ENCODE peak calls at places on chromosomes 6 and 20, in seven cellular contexts. W, H, P, A, F, D and I are unnamed samples.

GRCh38 chr20:32140603-32141002 is 31.1 kb downstream of the TM9SF4 start:
- DNase-seq in D (no peak), P (peak; percentile 45), H (no peak), F (no peak), W (no peak), A (no peak), I (no peak)

GRCh38 chr6:133012774-133013173 is 198.4 kb downstream of the RPS12 start:
- DNase-seq in P (no peak), W (no peak), H (no peak), A (no peak), D (no peak), F (no peak), I (no peak)

GRCh38 chr6:3305216-3305565 is 46.4 kb downstream of the PSMG4 start:
- DNase-seq in P (peak; percentile 15), F (no peak), A (peak; percentile 27), D (no peak), W (no peak), H (no peak), I (no peak)

GRCh38 chr6:33621396-33622388 is 570 bp downstream of the ITPR3 start:
- DNase-seq in A (no peak), H (peak; percentile 39), F (peak; percentile 34), P (no peak), W (no peak), D (peak; percentile 69), I (peak; percentile 61)

GRCh38 chr20:24117386-24117785 is 128.8 kb upstream of the GGTLC1 start:
- DNase-seq in H (no peak), D (no peak), P (no peak), A (no peak), W (no peak), F (no peak), I (no peak)

GRCh38 chr6:130187335-130188206 is 35.2 kb downstream of the SAMD3 start:
- DNase-seq in F (no peak), P (no peak), W (no peak), A (no peak), D (no peak), H (no peak), I (no peak)

GRCh38 chr6:133748628-133749027 is 140.3 kb upstream of the TCF21 start:
- DNase-seq in H (no peak), P (no peak), D (no peak), W (no peak), A (no peak), F (no peak), I (no peak)

GRCh38 chr20:19767070-19767469 is 9.0 kb downstream of the RIN2 start:
- DNase-seq in H (no peak), A (no peak), P (no peak), D (no peak), W (no peak), F (no peak), I (no peak)

GRCh38 chr6:3340358-3340798 is 81.6 kb downstream of the PSMG4 start:
- DNase-seq in W (no peak), P (no peak), D (no peak), A (no peak), F (no peak), H (no peak), I (no peak)

GRCh38 chr20:37162674-37163073 is 16.5 kb upstream of the RPN2 start:
- DNase-seq in H (no peak), A (no peak), P (no peak), F (no peak), W (no peak), D (no peak), I (no peak)
- H3K27ac ChIP-seq in H (no peak overlapping the region), A (no peak overlapping the region), P (no peak overlapping the region), F (no peak overlapping the region), W (no peak overlapping the region), D (no peak overlapping the region), I (no peak overlapping the region)

DNA sequence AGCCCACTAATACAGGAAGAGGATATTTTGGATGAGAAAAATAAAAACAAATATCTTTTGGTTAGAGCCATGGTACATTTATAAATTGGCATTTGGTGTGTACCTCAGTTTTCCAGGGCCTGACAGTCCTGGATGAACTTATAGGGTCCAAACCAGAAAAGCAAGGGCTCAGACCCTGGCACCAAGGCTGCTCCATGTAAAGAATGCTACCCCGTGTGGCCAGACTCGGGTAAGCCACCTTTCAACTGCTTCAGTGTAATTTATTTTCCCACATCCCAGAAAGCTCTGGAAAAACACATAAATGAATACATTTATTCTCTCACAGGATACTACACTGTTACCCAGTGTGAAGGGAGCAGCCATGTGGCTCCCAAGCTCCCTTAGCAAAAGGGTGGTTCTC is 13.9 kb downstream of the MRPL14 start:
- DNase-seq in W (no peak), P (no peak), A (no peak), D (no peak), F (no peak), H (no peak), I (no peak)
- TF ChIP-seq CTCF in W (peak; percentile 41), P (no peak), A (no peak), D (no peak), F (peak; percentile 48), H (no peak), I (no peak)

DNA sequence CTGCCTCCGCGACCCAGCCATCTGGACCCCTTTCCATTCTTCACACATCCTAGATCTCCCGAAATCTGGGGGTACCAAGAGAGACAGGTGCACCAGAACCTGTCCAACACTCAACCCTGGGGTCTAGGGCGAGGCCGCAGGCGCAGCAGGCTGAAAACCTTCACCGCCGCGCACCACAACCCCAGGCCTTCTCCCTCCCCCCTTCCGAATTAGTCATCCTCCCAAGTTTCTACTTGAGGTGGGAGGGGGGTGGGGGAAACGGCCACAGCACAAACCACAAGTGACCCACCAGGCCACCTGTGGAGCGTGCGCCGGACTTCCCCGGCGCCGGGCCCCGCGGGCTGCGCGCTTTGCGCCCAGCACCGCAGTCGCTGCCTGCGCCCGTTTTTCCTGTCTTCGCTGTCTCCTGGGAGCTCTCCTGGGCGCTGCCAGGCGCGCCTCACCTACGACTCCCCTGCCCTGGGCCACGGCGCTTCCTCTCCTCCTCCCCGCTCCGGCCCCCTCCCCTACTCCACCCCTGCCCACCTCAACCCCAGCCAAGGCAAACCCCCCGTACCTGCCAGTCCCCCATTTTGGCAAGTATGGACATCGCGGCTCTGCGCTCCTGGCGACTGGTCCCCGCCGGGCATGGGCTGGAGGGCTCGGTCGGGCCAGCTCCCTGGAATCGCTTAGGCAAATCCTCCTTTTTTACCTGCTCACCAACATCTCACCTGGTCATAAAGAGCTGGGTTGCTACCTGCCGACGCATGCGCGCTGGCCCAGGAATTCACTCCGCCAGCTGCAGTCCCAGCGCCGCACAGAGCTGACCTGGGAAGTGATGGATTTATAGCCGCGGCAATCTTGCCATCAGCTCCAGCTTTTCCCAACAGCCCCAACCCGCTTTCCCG is 4.2 kb upstream of the TFAP2A start:
- DNase-seq in F (no peak), A (peak; percentile 86), H (no peak), D (no peak), W (no peak), P (no peak), I (no peak)
- TF ChIP-seq POLR2A in F (no peak), A (peak; percentile 34), H (no peak), D (no peak), W (no peak), P (no peak), I (no peak)

DNA sequence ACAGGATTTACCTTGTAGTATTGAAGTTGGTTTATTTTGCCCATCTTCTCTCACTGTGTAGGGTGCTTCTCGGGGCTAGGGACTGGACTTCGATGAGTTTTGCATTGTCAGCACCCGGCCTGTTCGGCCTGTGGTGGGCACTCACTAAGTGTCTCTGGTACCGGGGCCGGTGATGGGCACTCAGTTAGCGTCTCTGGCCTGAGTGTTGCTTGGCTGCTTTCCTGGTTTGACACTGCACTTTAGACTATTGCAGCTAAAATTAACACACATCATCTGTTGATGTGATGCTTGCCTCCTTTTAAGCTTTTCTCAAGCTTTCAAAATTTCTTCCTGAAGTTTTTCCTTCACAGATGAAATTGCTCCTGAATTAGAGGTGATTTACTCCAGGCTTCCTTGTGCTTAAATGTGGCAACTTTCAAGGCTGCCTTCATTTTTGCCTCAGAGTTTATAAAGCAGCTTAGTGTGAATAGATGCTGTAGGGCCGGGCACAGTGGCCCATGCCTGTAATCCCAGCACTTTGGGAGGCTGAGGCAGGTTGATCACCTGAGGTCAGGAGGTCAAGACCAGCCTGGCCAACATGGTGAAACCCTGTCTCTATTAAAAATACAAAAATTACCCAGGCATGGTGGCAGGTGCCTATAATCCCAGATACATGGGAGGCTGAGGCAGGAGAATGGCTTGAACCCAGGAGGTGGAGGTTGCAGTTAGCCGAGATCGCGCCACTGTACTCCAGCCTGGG is 41.7 kb upstream of the TULP4 start:
- DNase-seq in D (no peak), H (no peak), F (no peak), W (no peak), P (no peak), A (no peak), I (no peak)
- H3K27ac ChIP-seq in D (no peak overlapping the region), H (no peak overlapping the region), F (no peak overlapping the region), W (no peak overlapping the region), P (no peak overlapping the region), A (no peak overlapping the region), I (no peak overlapping the region)